ENCODE peak calls at places on chromosomes 4 and X, in six cellular contexts. P, L, F, W, G and J are unnamed samples.

GRCh38 chr4:153643406-153644016 is 40.6 kb upstream of the TLR2 start:
- DNase-seq in F (no peak), G (peak; percentile 65), W (no peak), L (peak; percentile 18), P (no peak), J (peak; percentile 55)

GRCh38 chr4:153488006-153488718 is 22.0 kb downstream of the TMEM131L start:
- DNase-seq in W (no peak), L (no peak), F (no peak), G (peak; percentile 45), P (peak; percentile 71), J (no peak)

GRCh38 chr4:153082322-153083301 is 121.6 kb upstream of the TRIM2 start:
- DNase-seq in P (no peak), W (no peak), L (no peak), F (no peak), G (no peak), J (no peak)

GRCh38 chr4:1017706-1018105 is 6.3 kb downstream of the FGFRL1 start:
- DNase-seq in L (no peak), G (no peak), P (no peak), F (no peak), W (no peak), J (no peak)

GRCh38 chr4:159383569-159383934 is 280.7 kb downstream of the RAPGEF2 start:
- DNase-seq in L (no peak), F (no peak), W (no peak), G (no peak), P (no peak), J (no peak)

GRCh38 chr4:141307241-141307689 is 86.6 kb downstream of the ZNF330 start:
- DNase-seq in L (peak; percentile 98), P (peak; percentile 27), F (peak; percentile 52), W (peak; percentile 1), G (peak; percentile 74), J (peak; percentile 67)

GRCh38 chrX:153946910-153947769 is 2.7 kb upstream of the RENBP start:
- DNase-seq in W (no peak), L (no peak), F (peak; percentile 54), G (peak; percentile 85), P (peak; percentile 81), J (peak; percentile 76)

GRCh38 chr4:98802673-98803286 is 126.2 kb downstream of the EIF4E start:
- DNase-seq in F (no peak), P (no peak), G (peak; percentile 36), W (no peak), L (no peak), J (no peak)

GRCh38 chrX:47370278-47370677 is at the start of gene ZNF157:
- DNase-seq in W (no peak), G (no peak), P (no peak), L (no peak), F (no peak), J (no peak)

GRCh38 chr4:658031-658667 is 15.9 kb downstream of the ATP5ME start:
- DNase-seq in P (no peak), W (no peak), G (no peak), L (no peak), F (no peak), J (no peak)

GRCh38 chr4:145618210-145618911 is 824 bp upstream of the MMAA start:
- DNase-seq in P (peak; percentile 17), L (no peak), W (no peak), G (peak; percentile 27), F (no peak), J (no peak)

GRCh38 chr4:16603178-16603577 is 295.3 kb downstream of the LDB2 start:
- DNase-seq in P (no peak), L (no peak), F (no peak), G (no peak), W (no peak), J (no peak)

GRCh38 chr4:111639876-111640275 is 505.4 kb upstream of the FAM241A start:
- DNase-seq in L (no peak), W (no peak), P (no peak), F (peak; percentile 40), G (peak; percentile 59), J (peak; percentile 66)

GRCh38 chr4:139018971-139019758 is 3.6 kb downstream of the NOCT start:
- DNase-seq in L (no peak), W (no peak), F (peak; percentile 85), G (peak; percentile 44), P (no peak), J (peak; percentile 81)

GRCh38 chrX:47854474-47854873 is 17.8 kb downstream of the ZNF81 start:
- DNase-seq in P (peak; percentile 25), L (no peak), F (peak; percentile 19), W (no peak), G (peak; percentile 39), J (peak; percentile 38)

GRCh38 chr4:183738081-183738673 is 79.1 kb downstream of the TRAPPC11 start:
- DNase-seq in F (no peak), L (no peak), P (no peak), G (peak; percentile 77), W (no peak), J (no peak)

GRCh38 chrX:45524296-45524695 is 323.6 kb upstream of the DIPK2B start:
- DNase-seq in L (no peak), P (no peak), F (no peak), W (no peak), G (peak; percentile 84), J (peak; percentile 17)

GRCh38 chr4:134952305-134952704 is 750.7 kb upstream of the PABPC4L start:
- DNase-seq in W (no peak), F (no peak), P (no peak), L (no peak), G (no peak), J (no peak)

GRCh38 chr4:57425610-57426009 is 315.4 kb upstream of the IGFBP7 start:
- DNase-seq in P (no peak), G (peak; percentile 22), L (no peak), W (no peak), F (no peak), J (no peak)

GRCh38 chrX:133474559-133474958 is 59.3 kb upstream of the GPC4 start:
- DNase-seq in W (no peak), L (no peak), P (no peak), F (no peak), G (no peak), J (no peak)

GRCh38 chrX:18931972-18932371 is 51.9 kb downstream of the PHKA2 start:
- DNase-seq in G (peak; percentile 49), L (no peak), F (peak; percentile 6), W (no peak), P (no peak), J (peak; percentile 38)

GRCh38 chrX:84467898-84468297 is 34.4 kb downstream of the HDX start:
- DNase-seq in W (no peak), F (no peak), P (no peak), G (no peak), L (no peak), J (no peak)

GRCh38 chr4:15400911-15401671 is 26.7 kb upstream of the C1QTNF7 start:
- DNase-seq in L (no peak), G (peak; percentile 92), F (peak; percentile 88), W (no peak), P (peak; percentile 17), J (peak; percentile 65)

GRCh38 chr4:51840791-51841190 is 2.2 kb upstream of the DCUN1D4 start:
- DNase-seq in L (no peak), G (peak; percentile 47), W (no peak), P (no peak), F (peak; percentile 23), J (no peak)

GRCh38 chr4:86334020-86334750 is 25.7 kb downstream of the MAPK10 start:
- DNase-seq in P (no peak), L (no peak), W (no peak), F (peak; percentile 37), G (peak; percentile 13), J (peak; percentile 45)
- TF ChIP-seq CTCF in P (no peak), L (no peak), W (no peak), F (no peak), G (no peak), J (no peak)

GRCh38 chr4:47838445-47838844 is 578 bp upstream of the CORIN start:
- DNase-seq in W (no peak), L (no peak), F (no peak), P (no peak), G (no peak), J (no peak)

GRCh38 chr4:47836655-47837581 is 949 bp downstream of the CORIN start:
- DNase-seq in W (peak; percentile 1), G (peak; percentile 80), P (peak; percentile 49), L (peak; percentile 37), F (peak; percentile 87), J (peak; percentile 82)

GRCh38 chr4:47837582-47838294 is at the start of gene CORIN:
- DNase-seq in L (no peak), F (no peak), P (peak; percentile 6), W (no peak), G (no peak), J (no peak)

GRCh38 chr4:47839259-47839658 is 1.4 kb upstream of the CORIN start:
- DNase-seq in L (no peak), W (no peak), G (peak; percentile 91), P (peak; percentile 12), F (no peak), J (peak; percentile 79)

GRCh38 chr4:47835489-47835888 is 2.4 kb downstream of the CORIN start:
- DNase-seq in P (no peak), W (no peak), G (no peak), L (no peak), F (no peak), J (no peak)
- H3K4me3 ChIP-seq in P (no peak overlapping the region), W (no peak overlapping the region), G (no peak overlapping the region), L (no peak overlapping the region), F (no peak overlapping the region), J (no peak overlapping the region)

DNA sequence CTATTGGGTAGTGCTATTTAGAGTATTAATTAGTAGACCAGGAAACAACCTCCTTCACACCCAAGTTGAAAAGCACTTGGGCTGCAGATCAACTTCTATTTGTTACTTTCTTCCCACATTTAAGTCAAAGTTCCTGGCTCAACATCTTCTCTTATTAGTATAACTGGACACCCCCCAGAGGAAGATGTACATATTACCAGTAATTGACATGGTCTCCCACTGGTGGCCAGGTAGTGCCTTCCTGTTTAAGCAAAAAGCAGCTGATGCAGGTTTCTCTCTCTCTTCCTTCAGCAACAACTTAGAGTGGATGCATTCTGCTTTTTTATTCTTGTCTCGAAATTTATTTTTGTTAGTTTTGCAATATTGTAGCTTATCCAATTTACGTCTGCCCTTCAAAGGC is 438.1 kb downstream of the GBA3 start:
- DNase-seq in L (no peak), P (no peak), F (no peak), G (no peak), W (no peak), J (no peak)
- TF ChIP-seq CTCF in L (no peak), P (no peak), F (no peak), G (no peak), W (no peak), J (no peak)

DNA sequence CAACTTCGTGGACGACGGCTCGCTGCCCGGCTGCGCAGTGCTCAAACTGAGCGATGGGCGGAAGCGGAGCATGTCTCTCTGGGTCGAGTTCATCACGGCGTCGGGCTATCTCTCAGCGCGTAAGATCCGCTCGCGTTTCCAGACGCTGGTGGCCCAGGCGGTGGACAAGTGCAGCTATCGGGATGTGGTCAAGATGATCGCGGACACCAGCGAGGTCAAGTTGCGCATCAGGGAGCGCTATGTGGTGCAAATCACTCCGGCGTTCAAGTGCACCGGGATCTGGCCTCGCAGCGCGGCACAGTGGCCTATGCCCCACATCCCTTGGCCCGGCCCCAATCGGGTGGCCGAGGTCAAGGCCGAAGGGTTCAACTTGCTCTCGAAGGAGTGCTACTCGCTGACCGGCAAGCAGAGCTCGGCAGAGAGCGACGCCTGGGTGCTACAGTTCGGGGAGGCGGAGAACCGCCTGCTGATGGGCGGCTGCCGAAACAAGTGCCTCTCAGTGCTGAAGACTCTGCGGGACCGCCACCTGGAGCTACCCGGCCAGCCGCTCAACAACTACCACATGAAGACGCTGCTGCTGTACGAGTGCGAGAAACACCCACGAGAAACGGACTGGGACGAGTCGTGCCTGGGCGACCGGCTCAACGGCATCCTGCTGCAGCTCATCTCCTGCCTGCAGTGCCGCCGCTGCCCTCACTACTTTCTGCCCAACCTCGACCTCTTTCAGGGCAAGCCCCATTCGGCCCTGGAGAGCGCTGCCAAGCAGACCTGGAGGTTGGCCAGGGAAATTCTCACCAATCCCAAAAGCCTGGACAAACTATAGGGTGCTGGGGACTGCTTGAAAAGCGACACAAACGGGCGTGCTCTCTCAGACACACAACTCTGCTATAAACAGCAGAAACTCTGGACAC is 1.6 kb downstream of the MAB21L2 start:
- DNase-seq in G (peak; percentile 36), W (no peak), F (no peak), L (no peak), P (no peak), J (no peak)
- H3K4me3 ChIP-seq in G (peak overlapping the region; percentile 55), W (peak overlapping the region; percentile 40), F (peak overlapping the region; percentile 36), L (no peak overlapping the region), P (no peak overlapping the region), J (peak overlapping the region; percentile 50)